ENCODE peak calls at places on chromosomes 6 and 20, in eight cellular contexts. Y, W, I, Z, S, U, J and K are unnamed samples.
A peak's percentile ranks its signal among the peaks of the same experiment; 100 is the strongest.

GRCh38 chr20:9756660-9757059 is 82.2 kb downstream of the PAK5 start:
- DNase-seq in Y (no peak), W (no peak), I (no peak), Z (no peak), S (no peak), U (no peak), J (no peak), K (no peak)

GRCh38 chr20:16385462-16385861 is 187.8 kb downstream of the KIF16B start:
- DNase-seq in Y (no peak), W (no peak), I (no peak), Z (no peak), S (peak; percentile 4), U (no peak), J (no peak), K (no peak)

GRCh38 chr6:134374486-134374885 is 56.6 kb upstream of the SGK1 start:
- DNase-seq in Y (no peak), W (no peak), I (no peak), Z (no peak), S (no peak), U (no peak), J (no peak), K (no peak)

GRCh38 chr6:26588965-26589364 is 7.8 kb upstream of the ABT1 start:
- DNase-seq in Y (no peak), W (no peak), I (no peak), Z (no peak), S (no peak), U (no peak), J (no peak), K (no peak)

GRCh38 chr6:129402244-129402643 is 307.7 kb downstream of the ARHGAP18 start:
- DNase-seq in Y (no peak), W (no peak), I (peak; percentile 12), Z (no peak), S (no peak), U (no peak), J (no peak), K (no peak)

GRCh38 chr20:36861625-36861874 is 14.4 kb upstream of the TLDC2 start:
- DNase-seq in Y (no peak), W (no peak), I (no peak), Z (no peak), S (no peak), U (no peak), J (no peak), K (no peak)

GRCh38 chr6:87152528-87152950 is 2.8 kb upstream of the ZNF292 start:
- DNase-seq in Y (no peak), W (peak; percentile 39), I (no peak), Z (no peak), S (no peak), U (peak; percentile 33), J (peak; percentile 10), K (no peak)

GRCh38 chr6:131979515-131980337 is 28.6 kb upstream of the CCN2 start:
- DNase-seq in Y (no peak), W (no peak), I (peak; percentile 10), Z (no peak), S (no peak), U (no peak), J (no peak), K (no peak)

GRCh38 chr20:36761125-36761524 is 12.4 kb downstream of the DSN1 start:
- DNase-seq in Y (no peak), W (no peak), I (no peak), Z (no peak), S (no peak), U (no peak), J (no peak), K (no peak)

GRCh38 chr20:36349384-36350170 is 43.4 kb downstream of the DLGAP4 start:
- DNase-seq in Y (peak; percentile 72), W (no peak), I (peak; percentile 86), Z (no peak), S (no peak), U (no peak), J (no peak), K (no peak)

GRCh38 chr6:130405549-130405948 is 39.7 kb downstream of the TMEM200A start:
- DNase-seq in Y (no peak), W (no peak), I (no peak), Z (no peak), S (no peak), U (no peak), J (no peak), K (no peak)

GRCh38 chr6:43278524-43279078 is 19.5 kb upstream of the SLC22A7 start:
- DNase-seq in Y (no peak), W (no peak), I (peak; percentile 19), Z (no peak), S (no peak), U (peak; percentile 78), J (no peak), K (no peak)

GRCh38 chr20:18666803-18667460 is 79.1 kb downstream of the DTD1 start:
- DNase-seq in Y (peak; percentile 12), W (no peak), I (no peak), Z (no peak), S (peak; percentile 34), U (no peak), J (no peak), K (no peak)

GRCh38 chr20:33826270-33826897 is 15.2 kb downstream of the CHMP4B start:
- DNase-seq in Y (no peak), W (no peak), I (peak; percentile 17), Z (no peak), S (no peak), U (no peak), J (no peak), K (no peak)

GRCh38 chr6:15776458-15776980 is 113.7 kb upstream of the DTNBP1 start:
- DNase-seq in Y (no peak), W (no peak), I (peak; percentile 34), Z (no peak), S (no peak), U (no peak), J (no peak), K (peak; percentile 55)

GRCh38 chr20:12695937-12696336 is 312.8 kb upstream of the SPTLC3 start:
- DNase-seq in Y (no peak), W (no peak), I (no peak), Z (no peak), S (no peak), U (no peak), J (no peak), K (no peak)

GRCh38 chr6:51515052-51515402 is 572.4 kb downstream of the PKHD1 start:
- DNase-seq in Y (peak; percentile 9), W (no peak), I (peak; percentile 22), Z (no peak), S (no peak), U (no peak), J (no peak), K (no peak)

DNA sequence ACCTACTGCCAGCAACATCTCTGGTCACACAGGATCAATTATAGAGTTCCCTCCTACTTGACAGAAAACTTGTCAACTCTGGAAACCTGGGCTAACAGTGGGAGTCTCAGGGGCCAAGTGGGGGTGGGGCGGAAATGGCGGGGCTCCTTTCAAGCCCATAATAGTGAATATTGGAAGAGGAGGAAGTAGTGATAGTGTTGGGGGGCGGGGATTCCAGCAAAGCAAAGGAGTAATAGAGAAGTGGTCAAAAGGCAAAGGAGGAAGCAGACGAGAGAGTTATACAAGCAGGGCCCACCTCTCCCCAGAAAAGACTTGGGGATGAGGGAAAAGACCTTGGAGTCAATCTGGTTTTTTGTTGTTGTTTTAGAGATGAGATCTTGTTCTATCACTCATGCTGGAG is 2.1 kb downstream of the DEF6 start:
- DNase-seq in Y (no peak), W (no peak), I (no peak), Z (peak; percentile 58), S (no peak), U (peak; percentile 50), J (peak; percentile 48), K (no peak)
- H3K4me1 ChIP-seq in Y (no peaks in the 10 kb centered on the region), W (no peaks in the 10 kb centered on the region), I (peaks cover 34% of the 10 kb centered on the region), Z (peaks cover 66% of the 10 kb centered on the region), S (peaks cover 10% of the 10 kb centered on the region), U (peaks cover 4% of the 10 kb centered on the region), J (no peaks in the 10 kb centered on the region), K (peaks cover 35% of the 10 kb centered on the region)

GRCh38 chr6:25297823-25298507 is 18.8 kb downstream of the CARMIL1 start:
- DNase-seq in Y (no peak), W (no peak), I (no peak), Z (no peak), S (no peak), U (no peak), J (no peak), K (no peak)

GRCh38 chr6:25296217-25296905 is 17.2 kb downstream of the CARMIL1 start:
- DNase-seq in Y (no peak), W (no peak), I (no peak), Z (no peak), S (peak; percentile 37), U (no peak), J (no peak), K (no peak)

GRCh38 chr6:25295651-25296050 is 16.5 kb downstream of the CARMIL1 start:
- DNase-seq in Y (no peak), W (no peak), I (peak; percentile 18), Z (no peak), S (no peak), U (no peak), J (no peak), K (no peak)

GRCh38 chr6:25298508-25298834 is 19.3 kb downstream of the CARMIL1 start:
- DNase-seq in Y (no peak), W (no peak), I (no peak), Z (no peak), S (no peak), U (no peak), J (no peak), K (no peak)

DNA sequence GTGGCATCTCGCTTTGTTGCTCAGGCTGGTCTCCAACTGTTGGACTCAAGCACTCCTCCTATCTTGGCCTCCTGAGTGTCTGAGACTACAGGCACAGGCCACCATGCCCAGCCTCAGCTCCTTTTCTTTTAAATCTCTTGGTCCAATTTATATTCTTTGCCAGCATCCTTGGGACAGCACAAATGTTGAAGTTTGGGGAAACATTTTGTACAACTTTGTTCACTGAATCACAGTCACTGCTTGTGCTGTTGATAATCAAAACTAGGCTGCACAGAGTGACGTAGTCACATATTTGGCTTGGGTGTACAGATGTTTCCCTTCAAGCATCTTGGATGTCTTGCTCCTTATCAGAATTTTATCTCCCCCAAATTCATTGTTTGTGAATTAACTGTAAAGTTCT is 17.8 kb downstream of the CARMIL1 start:
- DNase-seq in Y (no peak), W (no peak), I (no peak), Z (no peak), S (no peak), U (no peak), J (peak; percentile 39), K (no peak)
- H3K4me1 ChIP-seq in Y (no peaks in the 10 kb centered on the region), W (peaks cover 15% of the 10 kb centered on the region), I (no peaks in the 10 kb centered on the region), Z (peaks cover 7% of the 10 kb centered on the region), S (peaks cover 45% of the 10 kb centered on the region), U (no peaks in the 10 kb centered on the region), J (peaks cover 33% of the 10 kb centered on the region), K (peaks cover 5% of the 10 kb centered on the region)

GRCh38 chr6:156852858-156853216 is 75.7 kb downstream of the ARID1B start:
- DNase-seq in Y (no peak), W (peak; percentile 45), I (no peak), Z (no peak), S (peak; percentile 40), U (no peak), J (no peak), K (no peak)
- H3K4me1 ChIP-seq in Y (peaks cover 36% of the 10 kb centered on the region), W (peaks cover 37% of the 10 kb centered on the region), I (peaks cover 5% of the 10 kb centered on the region), Z (peaks cover 37% of the 10 kb centered on the region), S (peaks cover 57% of the 10 kb centered on the region), U (no peaks in the 10 kb centered on the region), J (peaks cover 34% of the 10 kb centered on the region), K (peaks cover 60% of the 10 kb centered on the region)

DNA sequence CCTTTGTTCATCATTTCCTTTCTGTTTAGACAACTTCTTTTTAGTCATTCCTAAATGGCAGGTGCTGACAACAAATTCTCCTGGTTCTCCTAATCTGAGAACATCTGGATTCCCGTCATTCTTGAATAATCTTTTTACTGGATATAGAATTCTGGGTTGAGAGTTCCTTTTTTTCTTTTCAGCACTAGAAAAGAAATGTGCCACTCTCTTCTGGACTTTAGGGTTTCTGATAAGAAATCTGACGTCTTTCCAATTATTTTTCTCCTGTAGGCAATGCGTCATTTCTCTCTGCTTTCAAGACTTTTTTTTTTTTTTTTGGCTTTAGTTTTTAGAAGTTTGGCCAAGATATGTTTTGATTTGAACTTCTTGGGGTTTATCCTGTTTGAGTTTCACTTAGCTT is 66.0 kb upstream of the RNF24 start:
- DNase-seq in Y (no peak), W (no peak), I (no peak), Z (no peak), S (no peak), U (no peak), J (no peak), K (no peak)
- H3K4me1 ChIP-seq in Y (peaks cover 21% of the 10 kb centered on the region), W (no peaks in the 10 kb centered on the region), I (peaks cover 15% of the 10 kb centered on the region), Z (peaks cover 12% of the 10 kb centered on the region), S (peaks cover 14% of the 10 kb centered on the region), U (no peaks in the 10 kb centered on the region), J (peaks cover 19% of the 10 kb centered on the region), K (peaks cover 22% of the 10 kb centered on the region)